ENCODE peak calls at places on chromosomes 2 and 18, in six cellular contexts. K is K562, G is HepG2, T is H1, A is GM12878, X is GM12891. R is an unnamed sample.

GRCh38 chr2:180572346-180572745 is 408.1 kb upstream of the UBE2E3 start:
- DNase-seq in X (no peak), G (no peak), T (no peak), A (no peak), K (no peak), R (no peak)

GRCh38 chr2:168402531-168402930 is 53.5 kb upstream of the CERS6 start:
- DNase-seq in K (no peak), G (no peak), T (no peak), X (no peak), A (no peak), R (no peak)

GRCh38 chr2:191811807-191812602 is 34.9 kb downstream of the CAVIN2 start:
- DNase-seq in X (no peak), G (peak; percentile 68), K (peak; percentile 70), T (no peak), A (no peak), R (no peak)

GRCh38 chr2:47004905-47005495 is 89.4 kb upstream of the MCFD2 start:
- DNase-seq in A (no peak), X (no peak), G (no peak), K (no peak), T (no peak), R (no peak)

GRCh38 chr18:75053028-75053624 is 155.8 kb downstream of the PTGR3 start:
- DNase-seq in K (no peak), X (no peak), G (no peak), T (no peak), A (no peak), R (no peak)

GRCh38 chr18:67599277-67599676 is 82.8 kb upstream of the DSEL start:
- DNase-seq in A (no peak), T (no peak), K (no peak), G (no peak), X (no peak), R (no peak)

GRCh38 chr2:225454412-225454811 is 54.9 kb downstream of the NYAP2 start:
- DNase-seq in T (no peak), A (no peak), X (no peak), K (peak; percentile 31), G (no peak), R (no peak)

GRCh38 chr2:10963155-10963554 is 51.4 kb downstream of the KCNF1 start:
- DNase-seq in T (no peak), G (no peak), K (no peak), A (no peak), X (no peak), R (no peak)

GRCh38 chr2:63051795-63052333 is 1.2 kb downstream of the OTX1 start:
- DNase-seq in T (no peak), K (no peak), A (no peak), G (no peak), X (no peak), R (peak; percentile 13)

DNA sequence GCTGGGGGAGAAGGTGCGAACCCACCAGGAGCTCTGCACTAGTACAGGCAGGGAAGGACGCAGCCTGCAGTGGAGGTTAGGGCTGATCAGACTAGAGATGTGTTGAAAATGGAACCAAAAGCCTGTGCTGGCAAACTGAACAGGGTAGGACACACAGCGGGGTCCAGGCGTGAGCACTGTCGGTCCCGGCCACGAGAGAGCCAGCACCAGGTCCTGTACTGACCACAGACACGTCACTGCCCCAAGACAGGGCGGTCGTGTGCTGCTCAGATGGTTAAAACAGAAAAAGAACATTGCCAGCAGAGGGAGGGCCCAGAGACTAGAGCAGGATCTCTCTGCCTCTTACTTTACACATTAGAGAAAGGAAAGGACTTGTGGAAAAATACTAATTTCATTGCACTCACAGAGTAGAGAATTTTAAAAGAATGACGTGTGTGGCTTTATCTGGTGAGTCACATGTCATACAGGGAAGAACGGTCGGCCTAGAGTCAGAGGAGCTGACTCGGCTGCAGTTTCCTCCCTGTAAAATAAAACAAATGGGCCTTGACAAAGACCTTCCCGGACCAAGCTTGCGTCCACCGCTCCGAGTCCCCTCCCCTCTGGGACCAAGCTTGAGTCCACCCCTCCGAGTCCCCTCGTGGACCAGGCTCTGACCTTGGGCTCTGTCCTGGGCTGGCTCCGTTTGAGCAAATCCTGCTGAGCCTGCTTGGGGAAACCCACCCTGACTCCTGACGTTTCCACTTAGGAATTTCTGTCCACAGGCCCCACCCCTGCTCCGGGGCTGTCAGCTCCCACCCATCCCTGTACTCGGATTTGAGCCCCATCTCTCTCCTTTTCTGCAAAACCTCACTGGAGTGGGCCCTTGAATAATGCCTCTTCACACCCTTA is 16.7 kb upstream of the ADI1 start:
- DNase-seq in A (no peak), T (no peak), K (peak; percentile 71), G (peak; percentile 88), X (peak; percentile 54), R (no peak)
- TF ChIP-seq POLR2A in A (no peak), T (no peak), K (peak; percentile 64), G (peak; percentile 93), X (no peak), R (no peak)

DNA sequence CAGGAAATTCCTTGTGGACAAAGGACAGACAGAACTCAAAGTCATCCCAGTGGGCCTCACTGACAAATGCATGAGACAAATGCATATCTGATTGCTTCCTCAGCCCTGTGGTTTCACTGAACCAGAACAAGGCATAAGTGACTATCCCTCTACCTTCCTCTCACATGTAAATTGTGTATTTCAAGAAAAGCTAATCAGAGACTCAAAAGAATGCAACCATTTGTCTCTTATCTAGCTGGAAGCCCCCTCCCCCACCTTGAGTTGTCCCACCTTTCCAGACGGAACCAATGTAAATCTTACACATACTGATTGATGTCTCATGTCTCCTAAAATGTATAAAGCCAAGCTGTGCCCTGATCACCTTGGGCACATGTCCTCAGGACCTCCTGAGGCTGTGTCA is 102.0 kb upstream of the TMEM200C start:
- DNase-seq in T (no peak), A (no peak), G (no peak), K (no peak), X (no peak), R (no peak)
- TF ChIP-seq TAF1 in T (no peak), A (no peak), G (no peak), K (no peak), X (no peak), R (no peak)

GRCh38 chr2:37711308-37711731 is 39.9 kb upstream of the CDC42EP3 start:
- DNase-seq in A (no peak), X (no peak), G (no peak), K (peak; percentile 18), T (peak; percentile 19), R (no peak)
- TF ChIP-seq POLR2A in A (no peak), X (no peak), G (no peak), K (no peak), T (no peak), R (no peak)

GRCh38 chr2:152864601-152865000 is 146.2 kb downstream of the ARL6IP6 start:
- DNase-seq in X (no peak), G (no peak), K (no peak), A (no peak), T (no peak), R (no peak)

GRCh38 chr2:152861349-152861942 is 143.0 kb downstream of the ARL6IP6 start:
- DNase-seq in G (peak; percentile 43), X (no peak), K (peak; percentile 63), A (no peak), T (peak; percentile 5), R (no peak)

GRCh38 chr2:152863826-152864225 is 145.4 kb downstream of the ARL6IP6 start:
- DNase-seq in G (no peak), T (no peak), K (no peak), A (no peak), X (no peak), R (no peak)
- TF ChIP-seq TAF1 in G (no peak), T (no peak), K (no peak), A (no peak), X (no peak), R (no peak)

DNA sequence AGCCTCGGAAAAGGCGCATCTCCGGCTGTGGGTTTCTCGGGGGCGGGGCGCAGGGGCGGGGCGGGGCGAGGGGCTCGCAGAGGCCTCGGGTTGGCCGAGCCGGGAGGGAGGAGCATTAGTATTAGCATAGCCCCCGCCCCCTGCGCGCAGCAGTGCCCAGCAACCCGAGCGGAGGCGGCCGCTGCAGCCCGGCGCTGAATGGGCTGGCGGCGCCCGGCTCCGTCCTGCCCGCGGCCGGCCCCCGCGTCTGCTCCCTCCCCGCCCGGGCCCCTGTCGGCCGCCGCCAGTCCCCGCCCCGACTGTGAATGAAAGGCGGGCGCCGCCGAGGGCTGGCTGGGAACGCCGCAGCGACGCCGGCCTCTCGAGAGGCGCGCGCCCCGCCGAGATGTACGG is at the start of gene EFR3B:
- DNase-seq in A (peak; percentile 49), K (peak; percentile 93), X (peak; percentile 96), T (peak; percentile 53), G (peak; percentile 89), R (peak; percentile 95)
- TF ChIP-seq POLR2A in A (peak; percentile 15), K (no peak), X (no peak), T (no peak), G (no peak), R (peak; percentile 19)

DNA sequence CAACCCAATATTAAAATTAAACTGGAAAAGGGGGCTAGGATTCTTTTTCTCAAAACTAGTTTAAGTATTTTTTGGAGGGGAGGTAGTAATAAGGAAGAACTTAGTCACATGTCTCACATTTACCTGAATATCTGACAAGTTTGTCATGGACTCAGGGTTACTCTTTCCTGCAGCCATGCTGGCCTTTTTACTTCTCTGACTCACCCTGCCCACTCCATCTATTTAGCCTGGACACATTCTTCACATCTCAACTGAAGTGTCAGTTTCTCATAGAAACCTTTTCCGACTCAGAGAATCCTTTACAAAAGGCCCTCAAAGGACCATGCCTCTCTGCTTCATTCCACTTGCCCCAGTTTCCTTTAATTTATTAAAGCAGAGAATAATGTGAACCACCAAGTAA is 42.6 kb downstream of the SCN7A start:
- DNase-seq in K (no peak), X (no peak), G (no peak), A (no peak), T (no peak), R (no peak)
- TF ChIP-seq TAF1 in K (no peak), X (no peak), G (no peak), A (no peak), T (no peak), R (no peak)

DNA sequence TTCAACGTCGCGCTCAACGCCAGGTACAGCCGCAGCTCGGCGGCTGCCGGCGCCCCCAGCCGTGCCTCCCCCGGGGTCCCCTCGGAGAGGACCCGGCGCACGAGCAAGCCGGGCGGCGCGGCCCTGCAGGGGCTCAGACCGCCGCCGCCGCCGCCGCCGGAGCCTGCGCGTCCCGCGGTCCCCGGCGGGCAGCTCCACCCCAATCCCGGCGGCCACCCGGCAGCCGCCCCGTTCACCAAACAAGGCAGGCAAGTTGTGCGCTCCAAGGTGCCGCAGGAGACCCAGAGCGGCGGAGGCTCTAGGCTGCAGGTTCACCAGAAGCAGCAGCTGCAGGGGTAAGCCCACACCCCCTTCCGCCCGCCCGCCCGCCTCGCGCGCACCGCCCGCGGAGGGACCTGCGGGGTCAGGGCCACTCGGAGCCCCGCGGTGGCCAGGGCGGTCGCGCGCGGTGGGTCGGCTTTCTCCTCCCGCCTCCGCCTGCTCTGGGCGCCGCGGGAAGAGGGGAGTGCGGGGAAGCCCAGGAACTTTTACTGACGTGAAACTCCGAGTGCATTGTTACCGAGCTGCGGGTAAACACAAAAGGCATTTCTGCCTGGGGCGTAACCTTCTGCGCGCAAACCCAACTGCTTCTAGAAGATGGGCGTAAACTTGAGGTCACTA is 861 bp downstream of the LTBP1 start:
- DNase-seq in T (no peak), A (no peak), G (no peak), X (peak; percentile 41), K (peak; percentile 55), R (peak; percentile 36)
- TF ChIP-seq POLR2A in T (no peak), A (no peak), G (no peak), X (no peak), K (no peak), R (no peak)